ENCODE peak calls at places on chromosomes 4 and X, in four cellular contexts. X, Y, T and S are unnamed samples.
A peak's percentile ranks its signal among the peaks of the same experiment; 100 is the strongest.

GRCh38 chr4:74133786-74134499 is 24.0 kb upstream of the MTHFD2L start:
- DNase-seq in Y (no peak), X (peak; percentile 86), T (peak; percentile 65), S (no peak)

GRCh38 chr4:15495621-15496020 is 25.9 kb downstream of the CC2D2A start:
- DNase-seq in Y (no peak), X (no peak), T (no peak), S (no peak)

GRCh38 chrX:9148626-9149385 is 114.9 kb upstream of the FAM9B start:
- DNase-seq in Y (no peak), T (peak; percentile 28), X (no peak), S (no peak)

GRCh38 chrX:23982891-23983290 is 44.1 kb downstream of the KLHL15 start:
- DNase-seq in Y (no peak), X (no peak), T (no peak), S (no peak)

GRCh38 chr4:7627251-7628250 is 192.8 kb upstream of the PSAPL1 start:
- DNase-seq in T (no peak), X (no peak), Y (no peak), S (no peak)

GRCh38 chr4:53705972-53706371 is 114.7 kb upstream of the LNX1 start:
- DNase-seq in T (no peak), X (no peak), Y (no peak), S (no peak)

GRCh38 chrX:33970028-33970932 is 161.8 kb downstream of the FAM47A start:
- DNase-seq in X (no peak), Y (no peak), T (no peak), S (no peak)

GRCh38 chr4:56828784-56829535 is 7.5 kb upstream of the SPINK2 start:
- DNase-seq in Y (no peak), X (no peak), T (no peak), S (no peak)

GRCh38 chr4:73661646-73662119 is 41.4 kb upstream of the RASSF6 start:
- DNase-seq in Y (no peak), T (no peak), X (no peak), S (no peak)

GRCh38 chr4:108620933-108621905 is 843 bp downstream of the RPL34 start:
- DNase-seq in Y (no peak), X (no peak), T (no peak), S (no peak)

GRCh38 chrX:150771116-150771515 is 77.9 kb downstream of the MTMR1 start:
- DNase-seq in Y (no peak), X (no peak), T (no peak), S (no peak)

GRCh38 chr4:87465739-87466366 is 43.5 kb downstream of the NUDT9 start:
- DNase-seq in X (no peak), Y (peak; percentile 32), T (no peak), S (peak; percentile 33)

GRCh38 chr4:42673084-42673429 is 16.2 kb upstream of the ATP8A1 start:
- DNase-seq in T (no peak), X (no peak), Y (no peak), S (no peak)

GRCh38 chrX:68633981-68634380 is 13.5 kb upstream of the STARD8 start:
- DNase-seq in X (no peak), Y (no peak), T (no peak), S (no peak)

GRCh38 chr4:54001558-54002365 is 62.6 kb downstream of the CHIC2 start:
- DNase-seq in Y (no peak), T (no peak), X (no peak), S (no peak)

GRCh38 chr4:2261110-2261852 is 628 bp downstream of the MXD4 start:
- DNase-seq in X (no peak), T (peak; percentile 42), Y (peak; percentile 54), S (peak; percentile 59)

GRCh38 chr4:101067383-101067782 is 279.9 kb downstream of the PPP3CA start:
- DNase-seq in Y (no peak), X (no peak), T (no peak), S (no peak)

GRCh38 chrX:70554081-70554480 is 109.4 kb downstream of the DLG3 start:
- DNase-seq in T (no peak), X (no peak), Y (no peak), S (no peak)

GRCh38 chrX:118660085-118660484 is 67.3 kb upstream of the IL13RA1 start:
- DNase-seq in X (no peak), T (no peak), Y (no peak), S (no peak)

GRCh38 chr4:53712326-53712725 is 121.0 kb upstream of the LNX1 start:
- DNase-seq in T (no peak), Y (no peak), X (no peak), S (no peak)

GRCh38 chr4:173498023-173498422 is 32.0 kb downstream of the HAND2 start:
- DNase-seq in X (no peak), T (no peak), Y (no peak), S (no peak)

GRCh38 chrX:136694491-136695087 is 46.6 kb downstream of the CD40LG start:
- DNase-seq in X (no peak), Y (peak; percentile 74), T (no peak), S (peak; percentile 64)

GRCh38 chr4:6782147-6782845 is at the start of gene KIAA0232:
- DNase-seq in Y (peak; percentile 87), T (peak; percentile 90), X (peak; percentile 81), S (peak; percentile 90)

GRCh38 chrX:66751136-66751782 is 112.4 kb upstream of the EDA2R start:
- DNase-seq in T (no peak), Y (no peak), X (no peak), S (no peak)

GRCh38 chr4:5888222-5888701 is 4.6 kb downstream of the CRMP1 start:
- DNase-seq in T (no peak), X (no peak), Y (no peak), S (no peak)

GRCh38 chrX:327660-328126 is 9.1 kb upstream of the GTPBP6 start:
- DNase-seq in T (no peak), X (no peak), Y (no peak), S (no peak)

GRCh38 chr4:13193662-13194061 is 290.5 kb downstream of the RAB28 start:
- DNase-seq in T (no peak), X (no peak), Y (no peak), S (no peak)

GRCh38 chr4:74631988-74632387 is 162.3 kb downstream of the BTC start:
- DNase-seq in Y (no peak), T (no peak), X (no peak), S (no peak)

GRCh38 chr4:16157609-16158503 is 68.4 kb downstream of the TAPT1 start:
- DNase-seq in X (no peak), Y (no peak), T (no peak), S (no peak)

GRCh38 chrX:135425026-135425425 is 3.3 kb downstream of the SMIM10L2A start:
- DNase-seq in Y (no peak), T (no peak), X (no peak), S (no peak)

GRCh38 chr4:119490335-119490734 is 138.3 kb downstream of the PDE5A start:
- DNase-seq in Y (no peak), X (no peak), T (no peak), S (no peak)

GRCh38 chrX:10922158-10922557 is 189.0 kb upstream of the HCCS start:
- DNase-seq in X (no peak), T (no peak), Y (no peak), S (no peak)

GRCh38 chrX:111270339-111270738 is at the start of gene CAPN6:
- DNase-seq in Y (no peak), X (no peak), T (peak; percentile 57), S (no peak)

GRCh38 chr4:2402453-2402852 is 16.0 kb downstream of the ZFYVE28 start:
- DNase-seq in X (peak; percentile 38), T (no peak), Y (no peak), S (no peak)

GRCh38 chrX:16807548-16807947 is 21.3 kb downstream of the TXLNG start:
- DNase-seq in T (no peak), Y (no peak), X (no peak), S (no peak)